ENCODE peak calls at places on chromosomes 7 and 10, in seven cellular contexts. X is adrenal gland, T is lower lobe of right lung, P is left lung, V is tibial artery, D is heart left ventricle, W is A549. M is an unnamed sample.

GRCh38 chr7:149670288-149670687 is 103.1 kb downstream of the ZNF467 start:
- DNase-seq in X (peak; percentile 70), T (no peak), P (no peak), V (peak; percentile 37), D (peak; percentile 52), W (no peak), M (no peak)

GRCh38 chr10:120963053-120963533 is 111.9 kb downstream of the WDR11 start:
- DNase-seq in X (no peak), T (peak; percentile 88), P (peak; percentile 87), V (no peak), D (no peak), W (no peak), M (no peak)

GRCh38 chr10:51711519-51711891 is 12.1 kb upstream of the CSTF2T start:
- DNase-seq in X (no peak), T (no peak), P (no peak), V (no peak), D (no peak), W (no peak), M (no peak)

GRCh38 chr7:3439333-3440030 is 138.4 kb downstream of the SDK1 start:
- DNase-seq in X (no peak), T (no peak), P (no peak), V (no peak), D (no peak), W (peak; percentile 60), M (no peak)

GRCh38 chr7:2140216-2140870 is 92.4 kb downstream of the MAD1L1 start:
- DNase-seq in X (no peak), T (no peak), P (no peak), V (no peak), D (no peak), W (no peak), M (no peak)

GRCh38 chr7:88432321-88432720 is 125.6 kb upstream of the STEAP4 start:
- DNase-seq in X (no peak), T (no peak), P (no peak), V (no peak), D (no peak), W (no peak), M (no peak)

GRCh38 chr7:70782729-70783290 is 349.1 kb upstream of the GALNT17 start:
- DNase-seq in X (no peak), T (no peak), P (no peak), V (no peak), D (no peak), W (no peak), M (no peak)

GRCh38 chr7:83161186-83161585 is 1.5 kb downstream of the PCLO start:
- DNase-seq in X (no peak), T (no peak), P (no peak), V (no peak), D (no peak), W (no peak), M (no peak)

GRCh38 chr10:76977046-76977445 is 660.6 kb downstream of the KCNMA1 start:
- DNase-seq in X (no peak), T (no peak), P (no peak), V (no peak), D (no peak), W (no peak), M (no peak)

GRCh38 chr10:124875596-124875995 is 66.3 kb upstream of the ZRANB1 start:
- DNase-seq in X (peak; percentile 15), T (peak; percentile 1), P (no peak), V (no peak), D (no peak), W (no peak), M (no peak)

GRCh38 chr7:12315049-12315448 is 88.6 kb downstream of the VWDE start:
- DNase-seq in X (no peak), T (no peak), P (no peak), V (no peak), D (no peak), W (no peak), M (no peak)

GRCh38 chr10:60283397-60283796 is 106.3 kb downstream of the ANK3 start:
- DNase-seq in X (no peak), T (no peak), P (no peak), V (no peak), D (no peak), W (no peak), M (no peak)

GRCh38 chr7:112271162-112271561 is 64.7 kb downstream of the ZNF277 start:
- DNase-seq in X (no peak), T (no peak), P (no peak), V (no peak), D (no peak), W (no peak), M (no peak)

GRCh38 chr10:127802532-127803055 is 65.6 kb downstream of the FOXI2 start:
- DNase-seq in X (no peak), T (no peak), P (no peak), V (no peak), D (no peak), W (no peak), M (no peak)

GRCh38 chr10:128147669-128148068 is 21.4 kb upstream of the MKI67 start:
- DNase-seq in X (no peak), T (no peak), P (no peak), V (no peak), D (no peak), W (no peak), M (no peak)

GRCh38 chr7:159035571-159036073 is 109.0 kb downstream of the VIPR2 start:
- DNase-seq in X (no peak), T (no peak), P (no peak), V (peak; percentile 19), D (no peak), W (no peak), M (no peak)

GRCh38 chr10:48649349-48649944 is 35.2 kb upstream of the WDFY4 start:
- DNase-seq in X (no peak), T (no peak), P (no peak), V (no peak), D (no peak), W (no peak), M (no peak)

GRCh38 chr10:119667562-119668328 is 16.6 kb downstream of the BAG3 start:
- DNase-seq in X (peak; percentile 97), T (no peak), P (peak; percentile 60), V (peak; percentile 77), D (peak; percentile 72), W (peak; percentile 92), M (no peak)
- H3K4me1 ChIP-seq in X (peaks cover 19% of the 10 kb centered on the region), T (peaks cover 61% of the 10 kb centered on the region), P (peaks cover 52% of the 10 kb centered on the region), V (peaks cover 52% of the 10 kb centered on the region), D (peaks cover 87% of the 10 kb centered on the region), W (peaks cover 83% of the 10 kb centered on the region), M (peaks cover 7% of the 10 kb centered on the region)

GRCh38 chr10:35340975-35341374 is 4.7 kb downstream of the CCNY start:
- DNase-seq in X (no peak), T (no peak), P (no peak), V (no peak), D (no peak), W (no peak), M (no peak)
- H3K4me1 ChIP-seq in X (peaks cover 13% of the 10 kb centered on the region), T (peaks cover 55% of the 10 kb centered on the region), P (peaks cover 55% of the 10 kb centered on the region), V (peaks cover 10% of the 10 kb centered on the region), D (peaks cover 69% of the 10 kb centered on the region), W (peaks cover 27% of the 10 kb centered on the region), M (peaks cover 21% of the 10 kb centered on the region)

GRCh38 chr10:56357018-56357417 is 4.0 kb downstream of the ZWINT start:
- DNase-seq in X (no peak), T (no peak), P (no peak), V (no peak), D (no peak), W (no peak), M (no peak)
- H3K4me1 ChIP-seq in X (peaks cover 4% of the 10 kb centered on the region), T (peaks cover 11% of the 10 kb centered on the region), P (peaks cover 10% of the 10 kb centered on the region), V (peaks cover 4% of the 10 kb centered on the region), D (peaks cover 10% of the 10 kb centered on the region), W (peaks cover 3% of the 10 kb centered on the region), M (peaks cover 10% of the 10 kb centered on the region)

GRCh38 chr10:11002916-11003315 is 14.8 kb upstream of the CELF2 start:
- DNase-seq in X (no peak), T (no peak), P (no peak), V (no peak), D (no peak), W (no peak), M (no peak)
- H3K4me1 ChIP-seq in X (no peaks in the 10 kb centered on the region), T (no peaks in the 10 kb centered on the region), P (no peaks in the 10 kb centered on the region), V (no peaks in the 10 kb centered on the region), D (no peaks in the 10 kb centered on the region), W (no peaks in the 10 kb centered on the region), M (no peaks in the 10 kb centered on the region)

DNA sequence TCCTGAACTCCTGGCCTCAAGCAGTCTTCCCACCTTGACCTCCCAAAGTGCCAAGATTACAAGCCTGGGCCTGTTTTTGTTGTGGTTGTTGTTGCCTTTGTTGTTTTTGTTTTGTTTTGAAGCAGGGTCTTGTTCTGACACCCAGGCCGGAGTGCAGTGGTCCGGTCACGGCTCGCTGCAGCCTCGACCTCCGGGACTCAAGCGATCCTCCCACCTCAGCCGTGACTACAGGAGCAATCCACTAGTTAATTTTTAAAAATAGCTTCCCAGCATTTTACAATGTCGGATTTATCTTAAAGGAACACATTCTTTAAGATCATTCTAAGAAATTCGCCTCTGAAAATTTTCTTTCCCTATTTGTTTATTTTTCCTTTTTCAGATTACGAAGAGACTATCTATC is 27.7 kb upstream of the AP5Z1 start:
- DNase-seq in X (no peak), T (no peak), P (no peak), V (no peak), D (no peak), W (no peak), M (no peak)
- H3K4me1 ChIP-seq in X (peaks cover 23% of the 10 kb centered on the region), T (peaks cover 59% of the 10 kb centered on the region), P (peaks cover 70% of the 10 kb centered on the region), V (peaks cover 42% of the 10 kb centered on the region), D (peaks cover 67% of the 10 kb centered on the region), W (peaks cover 58% of the 10 kb centered on the region), M (peaks cover 42% of the 10 kb centered on the region)

DNA sequence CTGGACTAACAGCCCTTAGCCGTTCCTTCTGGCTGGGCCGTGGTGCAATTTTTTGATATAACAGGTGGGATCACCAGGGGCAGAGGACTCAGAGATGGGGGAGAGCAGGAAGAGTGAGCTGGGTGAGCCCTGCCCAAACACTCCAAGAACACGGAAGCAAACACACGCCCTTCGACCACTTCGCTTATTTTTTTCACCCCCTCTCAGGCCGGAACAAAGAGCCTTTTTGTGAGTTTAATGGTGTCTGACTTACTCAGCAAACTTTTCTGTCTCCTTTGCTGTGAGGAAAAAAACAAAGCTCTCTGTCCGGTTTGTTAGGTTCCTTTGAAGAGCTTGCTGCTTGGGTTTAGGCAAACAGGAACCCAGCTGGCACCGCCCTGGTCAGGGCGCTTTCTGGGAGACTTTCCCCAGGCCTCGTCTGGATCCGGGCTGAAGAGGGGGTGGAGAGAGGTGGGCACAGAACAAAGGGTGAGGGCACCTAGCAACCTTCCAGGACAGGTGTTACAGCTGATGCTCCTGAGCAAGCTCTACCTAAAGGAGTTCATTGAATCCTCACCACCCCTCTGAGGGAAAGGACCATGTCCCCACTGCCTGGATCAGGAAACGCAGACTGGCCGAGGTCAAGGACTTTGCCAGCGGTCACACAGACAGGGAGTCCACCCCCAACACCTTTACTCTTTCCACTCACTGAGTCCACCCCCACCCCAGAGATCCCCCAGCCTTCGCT is 23.3 kb downstream of the CALML3 start:
- DNase-seq in X (no peak), T (peak; percentile 81), P (peak; percentile 54), V (no peak), D (no peak), W (peak; percentile 49), M (peak; percentile 75)
- H3K4me1 ChIP-seq in X (no peaks in the 10 kb centered on the region), T (peaks cover 53% of the 10 kb centered on the region), P (peaks cover 44% of the 10 kb centered on the region), V (peaks cover 55% of the 10 kb centered on the region), D (peaks cover 33% of the 10 kb centered on the region), W (peaks cover 68% of the 10 kb centered on the region), M (peaks cover 4% of the 10 kb centered on the region)